ENCODE peak calls at places on chromosomes 12 and 14, in four cellular contexts. V is neuronal stem cell, A is brain microvascular endothelial cell, Y is neural progenitor cell. J is an unnamed sample.
A peak's percentile ranks its signal among the peaks of the same experiment; 100 is the strongest.

GRCh38 chr14:74955229-74955999 is at the start of gene PGF:
- DNase-seq in A (no peak), V (peak; percentile 54), Y (peak; percentile 90), J (no peak)

GRCh38 chr12:101042211-101042610 is 167.8 kb downstream of the SLC5A8 start:
- DNase-seq in A (no peak), Y (no peak), V (no peak), J (no peak)

GRCh38 chr12:111274820-111275219 is 94.1 kb downstream of the PHETA1 start:
- DNase-seq in Y (peak; percentile 33), V (no peak), A (no peak), J (peak; percentile 21)

GRCh38 chr12:21941522-21942376 is 523 bp upstream of the ABCC9 start:
- DNase-seq in V (peak; percentile 32), Y (peak; percentile 79), A (peak; percentile 38), J (peak; percentile 24)

GRCh38 chr12:53048033-53048779 is 1.7 kb upstream of the TNS2 start:
- DNase-seq in Y (peak; percentile 49), A (no peak), V (no peak), J (peak; percentile 72)

GRCh38 chr14:65179918-65180724 is 77.8 kb upstream of the MAX start:
- DNase-seq in A (peak; percentile 80), V (no peak), Y (no peak), J (peak; percentile 81)

GRCh38 chr12:11668611-11669010 is 19.1 kb downstream of the ETV6 start:
- DNase-seq in V (no peak), Y (no peak), A (no peak), J (no peak)

GRCh38 chr12:11832100-11832499 is 182.6 kb downstream of the ETV6 start:
- DNase-seq in V (no peak), A (no peak), Y (no peak), J (no peak)

GRCh38 chr14:64811676-64812075 is 68.0 kb downstream of the SPTB start:
- DNase-seq in Y (no peak), V (no peak), A (no peak), J (no peak)

GRCh38 chr12:52444647-52445595 is 7.0 kb downstream of the KRT6B start:
- DNase-seq in Y (no peak), V (no peak), A (no peak), J (no peak)

GRCh38 chr12:51938744-51939143 is 12.8 kb upstream of the ACVR1B start:
- DNase-seq in A (no peak), V (no peak), Y (no peak), J (no peak)

GRCh38 chr14:65226824-65227604 is 124.7 kb upstream of the MAX start:
- DNase-seq in Y (no peak), V (no peak), A (no peak), J (peak; percentile 82)

GRCh38 chr12:45599196-45599595 is 130.3 kb upstream of the ARID2 start:
- DNase-seq in V (no peak), Y (no peak), A (no peak), J (no peak)

GRCh38 chr12:124365726-124366430 is 71.0 kb downstream of the RFLNA start:
- DNase-seq in V (no peak), Y (no peak), A (no peak), J (no peak)

GRCh38 chr12:109488051-109488665 is 10.7 kb downstream of the UBE3B start:
- DNase-seq in V (no peak), A (no peak), Y (no peak), J (no peak)

GRCh38 chr12:53221203-53222076 is 10.6 kb downstream of the RARG start:
- DNase-seq in Y (peak; percentile 94), A (peak; percentile 29), V (peak; percentile 78), J (peak; percentile 85)

GRCh38 chr14:58805057-58805456 is 167.3 kb downstream of the DACT1 start:
- DNase-seq in A (no peak), Y (no peak), V (no peak), J (peak; percentile 87)

GRCh38 chr12:121893901-121894540 is 5.4 kb downstream of the PSMD9 start:
- DNase-seq in A (peak; percentile 53), V (no peak), Y (no peak), J (peak; percentile 67)

GRCh38 chr12:122943196-122943595 is 23.1 kb downstream of the ABCB9 start:
- DNase-seq in V (no peak), Y (no peak), A (no peak), J (no peak)

GRCh38 chr12:21599143-21599999 is 5.3 kb downstream of the GYS2 start:
- DNase-seq in V (no peak), Y (no peak), A (no peak), J (no peak)

GRCh38 chr14:32074887-32075572 is 2.1 kb upstream of the ARHGAP5 start:
- DNase-seq in V (no peak), Y (no peak), A (no peak), J (no peak)

GRCh38 chr12:113880337-113880736 is 85.8 kb downstream of the RBM19 start:
- DNase-seq in A (no peak), V (no peak), Y (no peak), J (no peak)

GRCh38 chr14:99668307-99668997 is 15.6 kb upstream of the CYP46A1 start:
- DNase-seq in V (no peak), Y (no peak), A (no peak), J (no peak)

GRCh38 chr12:23949212-23950010 is at the start of gene SOX5:
- DNase-seq in V (peak; percentile 73), A (peak; percentile 59), Y (peak; percentile 89), J (no peak)

GRCh38 chr14:69880051-69880487 is 853 bp downstream of the SMOC1 start:
- DNase-seq in V (no peak), A (no peak), Y (peak; percentile 60), J (no peak)

GRCh38 chr12:1913377-1914115 is 4.9 kb downstream of the CACNA2D4 start:
- DNase-seq in Y (no peak), V (no peak), A (no peak), J (no peak)

GRCh38 chr12:1590083-1590979 is 4.0 kb downstream of the FBXL14 start:
- DNase-seq in Y (peak; percentile 94), A (no peak), V (peak; percentile 84), J (no peak)

GRCh38 chr14:83478741-83479140 is 1945.1 kb upstream of the SEL1L start:
- DNase-seq in Y (no peak), A (peak; percentile 76), V (no peak), J (no peak)

GRCh38 chr14:97930191-97930590 is 1133.0 kb downstream of the VRK1 start:
- DNase-seq in V (no peak), Y (no peak), A (no peak), J (no peak)

GRCh38 chr12:76274699-76275098 is 73.5 kb downstream of the BBS10 start:
- DNase-seq in A (no peak), V (no peak), Y (no peak), J (no peak)

GRCh38 chr12:101671839-101672238 is 25.6 kb upstream of the CHPT1 start:
- DNase-seq in V (no peak), A (no peak), Y (no peak), J (no peak)

GRCh38 chr14:51666070-51666469 is 14.4 kb downstream of the FRMD6 start:
- DNase-seq in A (no peak), Y (no peak), V (no peak), J (no peak)

GRCh38 chr12:93003540-93004239 is 74.6 kb upstream of the EEA1 start:
- DNase-seq in A (no peak), Y (no peak), V (no peak), J (peak; percentile 9)

GRCh38 chr12:54126696-54127537 is 61.9 kb downstream of the SMUG1 start:
- DNase-seq in Y (peak; percentile 66), A (no peak), V (no peak), J (peak; percentile 81)

GRCh38 chr12:30725739-30726138 is 29.0 kb downstream of the CAPRIN2 start:
- DNase-seq in A (peak; percentile 50), Y (no peak), V (no peak), J (peak; percentile 77)

GRCh38 chr12:101826766-101827368 is 3.9 kb downstream of the GNPTAB start:
- DNase-seq in V (no peak), A (no peak), Y (no peak), J (no peak)

GRCh38 chr14:38098074-38098846 is 109.4 kb upstream of the SSTR1 start:
- DNase-seq in Y (no peak), V (no peak), A (peak; percentile 43), J (peak; percentile 92)

GRCh38 chr14:55122441-55122986 is 6.5 kb upstream of the LGALS3 start:
- DNase-seq in Y (no peak), V (no peak), A (peak; percentile 29), J (no peak)
- H3K4me3 ChIP-seq in Y (no peak overlapping the region), V (no peak overlapping the region), A (no peak overlapping the region), J (no peak overlapping the region)

DNA sequence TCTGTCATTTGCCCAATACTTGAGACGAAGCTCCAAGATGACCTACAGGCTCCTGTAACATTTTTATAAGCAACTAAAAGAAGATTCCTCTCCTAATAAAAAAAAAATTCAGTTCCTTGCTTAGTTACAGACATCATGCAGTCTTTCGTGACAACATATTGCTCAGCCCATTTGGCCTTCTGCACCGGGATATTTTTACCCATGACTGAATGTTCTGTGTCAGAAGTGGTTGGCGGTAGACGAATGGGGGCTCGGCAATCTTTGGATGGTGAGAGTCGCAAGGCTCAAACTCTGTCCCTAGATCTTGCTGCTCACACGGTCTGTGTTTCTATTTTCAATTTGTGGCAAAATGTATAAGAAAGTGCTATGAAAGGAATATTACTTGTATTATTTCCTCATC is 215.6 kb downstream of the FSCB start:
- DNase-seq in Y (no peak), A (no peak), V (no peak), J (no peak)
- H3K4me3 ChIP-seq in Y (no peak overlapping the region), A (no peak overlapping the region), V (no peak overlapping the region), J (no peak overlapping the region)

GRCh38 chr12:58678753-58679152 is 241.6 kb downstream of the LRIG3 start:
- DNase-seq in Y (no peak), A (no peak), V (no peak), J (peak; percentile 3)
- H3K4me3 ChIP-seq in Y (no peak overlapping the region), A (no peak overlapping the region), V (no peak overlapping the region), J (no peak overlapping the region)

DNA sequence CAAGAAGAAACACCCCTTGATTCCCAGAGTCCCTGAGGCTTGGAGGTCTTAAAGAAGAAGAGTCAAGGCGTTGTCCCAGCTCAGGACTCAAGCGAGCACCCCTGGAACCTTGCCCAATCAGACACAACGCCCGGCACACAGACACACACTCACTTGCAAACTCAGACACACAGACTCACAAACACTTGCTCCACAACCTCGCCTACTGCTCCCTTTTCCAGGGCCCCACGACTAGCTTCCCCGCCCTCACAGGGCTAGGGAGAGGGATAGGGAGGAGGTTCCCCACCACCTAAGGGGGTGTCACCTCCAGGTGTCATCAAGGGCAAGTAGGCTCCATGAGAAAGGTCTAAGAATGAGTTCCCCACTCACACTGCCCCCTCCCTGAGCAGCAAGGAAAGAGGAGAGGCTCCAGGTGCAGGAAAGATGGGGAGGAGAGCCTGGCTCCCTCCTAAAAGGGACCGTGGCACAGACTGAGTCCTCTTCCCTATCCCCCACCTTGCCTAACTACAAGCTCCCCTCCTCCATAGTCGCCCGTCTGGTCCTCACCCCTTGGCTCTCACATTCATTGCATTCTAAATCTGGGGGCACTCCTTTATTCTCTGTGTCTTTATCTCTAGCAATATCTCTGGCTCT is 717 bp downstream of the WNT10B start:
- DNase-seq in V (no peak), A (no peak), Y (no peak), J (no peak)
- H3K4me3 ChIP-seq in V (peak overlapping the region; percentile 42), A (no peak overlapping the region), Y (peak overlapping the region; percentile 40), J (peak overlapping the region; percentile 47)